ENCODE peak calls at places on chromosomes 5 and 9, in seven cellular contexts. A is epithelial cell of prostate; F is endothelial cell; C is SK-N-DZ; H is naive B cell; L is SK-N-SH; I is effector memory CD8-positive, alpha-beta T cell. G is an unnamed sample.

GRCh38 chr5:32020271-32020670 is 153.8 kb downstream of the GOLPH3 start:
- DNase-seq in I (peak), L (no peak), C (no peak), H (peak), F (no peak), A (no peak), G (no peak)

GRCh38 chr5:74020488-74020887 is 394.5 kb downstream of the ARHGEF28 start:
- DNase-seq in A (no peak), F (no peak), C (no peak), I (no peak), H (no peak), L (no peak), G (no peak)

GRCh38 chr9:27865031-27865438 is 291.8 kb upstream of the C9orf72 start:
- DNase-seq in H (no peak), I (no peak), A (no peak), C (no peak), F (no peak), L (no peak), G (no peak)

GRCh38 chr5:119411935-119412623 is 40.2 kb upstream of the HSD17B4 start:
- DNase-seq in H (peak), A (no peak), L (peak), I (peak), F (peak), C (peak), G (peak)

GRCh38 chr9:23747088-23747748 is 78.8 kb downstream of the ELAVL2 start:
- DNase-seq in F (no peak), C (no peak), I (no peak), H (no peak), A (peak), L (no peak), G (no peak)

GRCh38 chr5:3187846-3188425 is 407.7 kb upstream of the IRX1 start:
- DNase-seq in I (no peak), F (no peak), A (no peak), C (no peak), L (no peak), H (no peak), G (no peak)

GRCh38 chr9:128636024-128636390 is 20.6 kb downstream of the DYNC2I2 start:
- DNase-seq in C (no peak), F (peak), L (peak), I (no peak), H (no peak), A (no peak), G (peak)

GRCh38 chr5:42944989-42945388 is 95.1 kb downstream of the ANXA2R start:
- DNase-seq in F (peak), H (no peak), A (peak), I (no peak), L (no peak), C (no peak), G (no peak)

GRCh38 chr5:66655395-66656324 is 59.5 kb downstream of the MAST4 start:
- DNase-seq in C (no peak), A (no peak), I (no peak), H (no peak), L (no peak), F (no peak), G (no peak)

GRCh38 chr9:20873240-20873860 is 158.1 kb downstream of the HACD4 start:
- DNase-seq in L (no peak), A (no peak), C (no peak), I (no peak), F (no peak), H (peak), G (no peak)

GRCh38 chr9:111926421-111926875 is 29.8 kb downstream of the UGCG start:
- DNase-seq in F (peak), A (no peak), L (no peak), C (no peak), I (peak), H (peak), G (no peak)

GRCh38 chr5:139472410-139473030 is 1.7 kb downstream of the SMIM33 start:
- DNase-seq in C (no peak), H (no peak), A (no peak), F (no peak), L (no peak), I (no peak), G (no peak)

GRCh38 chr9:7578951-7579743 is 220.4 kb downstream of the DMAC1 start:
- DNase-seq in L (no peak), A (no peak), F (no peak), H (no peak), I (no peak), C (no peak), G (no peak)

GRCh38 chr9:87675906-87676515 is 49.9 kb upstream of the CTSL start:
- DNase-seq in F (no peak), I (no peak), L (no peak), A (no peak), H (no peak), C (no peak), G (no peak)

GRCh38 chr5:113065626-113066025 is 89.0 kb downstream of the DCP2 start:
- DNase-seq in A (no peak), F (no peak), L (no peak), C (no peak), I (no peak), H (no peak), G (no peak)

GRCh38 chr9:84397151-84397728 is 56.7 kb upstream of the SLC28A3 start:
- DNase-seq in L (peak), A (peak), F (peak), H (peak), C (peak), I (peak), G (peak)

GRCh38 chr9:135272608-135273007 is 185.1 kb downstream of the OLFM1 start:
- DNase-seq in C (no peak), L (no peak), A (no peak), H (no peak), I (no peak), F (no peak), G (no peak)

GRCh38 chr9:3646226-3646625 is 120.4 kb upstream of the RFX3 start:
- DNase-seq in H (no peak), C (no peak), I (no peak), A (no peak), L (no peak), F (no peak), G (no peak)

GRCh38 chr5:72817076-72817476 is 615 bp downstream of the TNPO1 start:
- DNase-seq in L (peak), A (no peak), C (no peak), I (peak), F (peak), H (peak), G (no peak)

GRCh38 chr5:113204525-113205161 is 228.0 kb downstream of the DCP2 start:
- DNase-seq in F (no peak), H (no peak), L (peak), A (peak), I (no peak), C (peak), G (no peak)

GRCh38 chr5:132270345-132270685 is 12.8 kb downstream of the PDLIM4 start:
- DNase-seq in I (no peak), H (no peak), C (no peak), A (no peak), F (no peak), L (no peak), G (no peak)

GRCh38 chr5:126414874-126415502 is 8.2 kb upstream of the GRAMD2B start:
- DNase-seq in F (no peak), C (no peak), I (no peak), L (no peak), A (no peak), H (no peak), G (no peak)

GRCh38 chr9:127133739-127134167 is 11.3 kb upstream of the ANGPTL2 start:
- DNase-seq in I (no peak), C (no peak), L (no peak), A (no peak), H (no peak), F (no peak), G (peak)

G was measured in H7.